ENCODE peak calls at places on chromosomes 7 and 10, in four cellular contexts. M, Y, F and Q are unnamed samples.

GRCh38 chr10:71433983-71434744 is 37.4 kb downstream of the CDH23 start:
- ATAC-seq in M (no peak), Y (no peak), F (no peak), Q (no peak)

GRCh38 chr7:47516985-47517590 is 64.8 kb downstream of the TNS3 start:
- ATAC-seq in M (no peak), Y (no peak), F (no peak), Q (no peak)

GRCh38 chr10:67883710-67884312 is 645 bp upstream of the SIRT1 start:
- ATAC-seq in M (peak; percentile 7), Y (no peak), F (no peak), Q (no peak)

GRCh38 chr7:134366481-134366880 is 49.8 kb upstream of the SLC35B4 start:
- ATAC-seq in M (no peak), Y (no peak), F (no peak), Q (no peak)

GRCh38 chr10:88849224-88849623 is 2.4 kb downstream of the ANKRD22 start:
- ATAC-seq in M (no peak), Y (no peak), F (no peak), Q (no peak)

GRCh38 chr7:133797818-133798485 is 329.2 kb upstream of the LRGUK start:
- ATAC-seq in M (no peak), Y (no peak), F (no peak), Q (no peak)

GRCh38 chr7:138097064-138097741 is 20.9 kb downstream of the AKR1D1 start:
- ATAC-seq in M (no peak), Y (no peak), F (no peak), Q (no peak)

GRCh38 chr7:30750574-30751256 is 1.2 kb upstream of the INMT start:
- ATAC-seq in M (no peak), Y (no peak), F (peak; percentile 64), Q (no peak)

GRCh38 chr10:18005781-18006456 is 54.2 kb downstream of the SLC39A12 start:
- ATAC-seq in M (no peak), Y (no peak), F (peak; percentile 27), Q (no peak)

GRCh38 chr7:155763721-155764431 is 48.4 kb downstream of the SHH start:
- ATAC-seq in M (no peak), Y (peak; percentile 84), F (peak; percentile 41), Q (no peak)

GRCh38 chr7:101486764-101487458 is 124.2 kb downstream of the COL26A1 start:
- ATAC-seq in M (peak; percentile 69), Y (no peak), F (no peak), Q (no peak)

GRCh38 chr10:122149607-122150505 is 121.2 kb upstream of the BTBD16 start:
- ATAC-seq in M (peak; percentile 59), Y (no peak), F (peak; percentile 8), Q (no peak)

GRCh38 chr10:68247931-68248330 is 16.0 kb upstream of the ATOH7 start:
- ATAC-seq in M (no peak), Y (no peak), F (no peak), Q (no peak)

GRCh38 chr10:12381536-12382156 is 32.3 kb downstream of the CAMK1D start:
- ATAC-seq in M (no peak), Y (no peak), F (no peak), Q (no peak)

GRCh38 chr10:323651-324293 is 188.5 kb downstream of the ZMYND11 start:
- ATAC-seq in M (no peak), Y (peak; percentile 95), F (peak; percentile 98), Q (peak; percentile 98)

GRCh38 chr7:50287121-50287520 is 17.4 kb upstream of the IKZF1 start:
- ATAC-seq in M (no peak), Y (no peak), F (no peak), Q (no peak)

GRCh38 chr7:98555403-98555802 is 61.7 kb upstream of the NPTX2 start:
- ATAC-seq in M (no peak), Y (no peak), F (no peak), Q (no peak)

GRCh38 chr7:24576171-24577052 is 3.2 kb downstream of the PALS2 start:
- ATAC-seq in M (peak; percentile 17), Y (no peak), F (no peak), Q (no peak)

GRCh38 chr10:91108820-91109219 is 111.6 kb upstream of the PCGF5 start:
- ATAC-seq in M (no peak), Y (no peak), F (no peak), Q (no peak)

GRCh38 chr7:101740981-101741725 is 76.3 kb upstream of the CUX1 start:
- ATAC-seq in M (no peak), Y (peak; percentile 20), F (peak; percentile 46), Q (peak; percentile 67)

GRCh38 chr7:49775949-49776443 is 2.6 kb downstream of the VWC2 start:
- ATAC-seq in M (peak; percentile 8), Y (no peak), F (no peak), Q (no peak)

GRCh38 chr7:42980514-42980913 is 48.3 kb downstream of the MRPL32 start:
- ATAC-seq in M (no peak), Y (no peak), F (no peak), Q (no peak)

GRCh38 chr10:2329082-2329481 is 591.8 kb upstream of the ADARB2 start:
- ATAC-seq in M (peak; percentile 31), Y (no peak), F (no peak), Q (no peak)

GRCh38 chr7:155285423-155286220 is 12.1 kb upstream of the INSIG1 start:
- ATAC-seq in M (no peak), Y (no peak), F (no peak), Q (peak; percentile 83)

GRCh38 chr7:36961097-36961496 is 236.8 kb upstream of the AOAH start:
- ATAC-seq in M (no peak), Y (no peak), F (no peak), Q (no peak)

GRCh38 chr10:63583909-63584747 is 62.9 kb downstream of the REEP3 start:
- ATAC-seq in M (no peak), Y (no peak), F (no peak), Q (no peak)

GRCh38 chr10:60170250-60170649 is 219.4 kb downstream of the ANK3 start:
- ATAC-seq in M (no peak), Y (no peak), F (no peak), Q (no peak)